ENCODE peak calls at places on chromosomes 5 and 9, in seven cellular contexts. Q, A, I, U, C, L and K are unnamed samples. For H3K9me2 and H3K36me3, the result is how much of the 10 kb centered on the place peaks cover.

GRCh38 chr5:21783079-21783478 is 1070.1 kb downstream of the CDH12 start:
- DNase-seq in Q (no peak), C (no peak), A (no peak), U (no peak), L (no peak), I (no peak), K (no peak)

GRCh38 chr5:72189135-72189534 is 81.9 kb downstream of the MAP1B start:
- DNase-seq in Q (no peak), C (no peak), L (no peak), I (no peak), U (no peak), A (no peak), K (no peak)

GRCh38 chr5:38731461-38731860 is 114.4 kb upstream of the OSMR start:
- DNase-seq in L (no peak), C (no peak), A (no peak), Q (no peak), U (no peak), I (no peak), K (no peak)

GRCh38 chr9:127422787-127423186 is 1.4 kb upstream of the ZNF79 start:
- DNase-seq in C (no peak), U (no peak), Q (no peak), I (no peak), L (no peak), A (no peak), K (no peak)

GRCh38 chr5:16540421-16540820 is 74.8 kb upstream of the ZNF622 start:
- DNase-seq in L (no peak), C (no peak), I (peak), Q (no peak), U (no peak), A (peak), K (no peak)

GRCh38 chr9:92151691-92152393 is 36.6 kb upstream of the SPTLC1 start:
- DNase-seq in I (peak), C (no peak), A (peak), L (peak), U (no peak), Q (no peak), K (peak)

GRCh38 chr9:20114974-20115373 is 326.1 kb upstream of the SLC24A2 start:
- DNase-seq in L (no peak), Q (no peak), A (no peak), U (no peak), C (no peak), I (no peak), K (no peak)

GRCh38 chr9:128054090-128054489 is 13.0 kb downstream of the NAIF1 start:
- DNase-seq in I (no peak), C (no peak), Q (no peak), U (no peak), A (no peak), L (no peak), K (no peak)

GRCh38 chr9:71783120-71783523 is 14.8 kb upstream of the CEMIP2 start:
- DNase-seq in U (no peak), L (peak), I (no peak), A (peak), C (no peak), Q (no peak), K (peak)

GRCh38 chr9:90457386-90458080 is 185.1 kb downstream of the DIRAS2 start:
- DNase-seq in Q (no peak), A (no peak), C (no peak), I (no peak), L (no peak), U (no peak), K (no peak)

DNA sequence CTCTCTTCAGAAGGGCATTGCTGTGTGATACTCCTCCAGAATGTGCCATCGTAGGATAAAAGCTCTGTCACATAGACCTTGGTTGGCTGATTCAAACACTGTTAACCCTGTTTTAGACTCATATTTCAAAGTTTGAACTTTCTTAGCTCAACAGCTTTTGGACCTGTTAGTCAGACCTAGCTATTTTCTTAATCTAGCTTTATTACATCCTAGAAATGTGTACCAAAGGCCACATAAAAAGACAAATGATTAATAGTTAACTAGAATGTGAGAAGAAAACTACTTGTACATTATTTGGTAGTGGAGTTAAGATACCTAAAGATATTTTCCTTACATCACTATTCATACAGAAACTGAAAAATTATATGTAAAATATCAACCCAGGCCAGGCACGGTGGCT is 4.3 kb downstream of the RHOBTB3 start:
- DNase-seq in L (no peak), C (no peak), A (peak), U (no peak), Q (no peak), I (peak), K (no peak)
- TF ChIP-seq EZH2 in L (no peak), C (no peak), A (no peak), U (no peak), Q (no peak), I (no peak), K (no peak)

GRCh38 chr9:3936520-3937235 is 363.2 kb downstream of the GLIS3 start:
- DNase-seq in U (no peak), I (no peak), C (no peak), Q (no peak), L (no peak), A (no peak), K (no peak)

GRCh38 chr9:3928590-3928989 is 371.3 kb downstream of the GLIS3 start:
- DNase-seq in C (no peak), I (no peak), L (no peak), A (no peak), U (no peak), Q (no peak), K (no peak)

GRCh38 chr9:3929345-3930150 is 370.3 kb downstream of the GLIS3 start:
- DNase-seq in U (no peak), I (no peak), Q (no peak), A (no peak), L (no peak), C (no peak), K (no peak)

GRCh38 chr9:3931996-3932906 is 367.6 kb downstream of the GLIS3 start:
- DNase-seq in C (no peak), U (no peak), Q (no peak), I (peak), A (peak), L (no peak), K (no peak)

DNA sequence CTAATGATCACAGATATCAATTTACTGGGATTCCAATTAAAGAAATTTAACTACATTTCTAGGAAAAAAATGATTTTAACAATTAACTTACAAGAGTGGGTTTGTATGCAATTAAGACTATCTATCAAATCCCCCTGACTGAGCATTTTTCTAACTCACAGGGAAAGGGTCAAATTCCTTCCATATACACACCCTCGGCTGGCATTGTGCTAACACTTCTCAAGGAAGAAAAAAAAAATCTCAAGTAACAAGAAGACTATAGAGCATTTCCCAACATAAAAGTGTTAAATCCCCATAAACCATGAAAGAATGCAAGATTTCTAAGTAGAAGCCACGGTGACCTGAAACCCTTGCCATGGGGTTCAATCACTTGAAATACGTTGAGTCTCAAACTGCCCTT is 368.8 kb downstream of the GLIS3 start:
- DNase-seq in L (no peak), Q (no peak), U (no peak), C (no peak), I (no peak), A (no peak), K (no peak)
- H3K9me2 ChIP-seq in L (under half), Q (under half), U (under half), C (under half), I (under half), A (under half), K (under half)

DNA sequence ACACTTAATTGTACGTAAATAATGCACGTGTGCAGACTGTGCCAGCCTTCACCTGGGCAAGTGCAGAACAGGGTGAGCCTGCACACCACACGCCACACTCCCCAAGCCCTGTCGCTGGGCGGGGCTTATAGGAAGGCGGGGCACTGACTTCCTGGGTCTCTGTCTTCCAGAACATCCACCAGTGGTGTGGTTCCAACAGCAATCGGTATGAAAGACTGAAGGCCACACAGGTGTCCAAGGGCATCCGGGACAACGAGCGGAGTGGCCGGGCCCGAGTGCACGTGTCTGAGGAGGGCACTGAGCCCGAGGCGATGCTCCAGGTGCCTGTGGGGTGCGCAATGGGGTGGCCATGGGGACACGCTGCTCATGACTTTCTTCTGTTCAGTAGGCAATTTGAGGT is 44.2 kb downstream of the GSN start:
- DNase-seq in U (no peak), Q (no peak), L (no peak), C (no peak), I (no peak), A (no peak), K (no peak)
- H3K36me3 ChIP-seq in U (under half), Q (under half), L (under half), C (under half), I (under half), A (under half), K (under half)

GRCh38 chr9:135565141-135565628 is 3.6 kb downstream of the PAEP start:
- DNase-seq in A (no peak), L (no peak), U (no peak), Q (no peak), I (no peak), C (no peak), K (peak)
- TF ChIP-seq EZH2 in A (no peak), L (no peak), U (no peak), Q (no peak), I (no peak), C (no peak), K (no peak)

GRCh38 chr5:32277782-32278181 is 35.0 kb downstream of the MTMR12 start:
- DNase-seq in U (no peak), C (no peak), A (no peak), L (no peak), Q (no peak), I (peak), K (no peak)
- H3K9me2 ChIP-seq in U (under half), C (under half), A (under half), L (under half), Q (under half), I (under half), K (under half)

GRCh38 chr5:149242339-149242738 is 29.3 kb upstream of the AFAP1L1 start:
- DNase-seq in I (no peak), U (no peak), L (no peak), Q (no peak), A (no peak), C (no peak), K (no peak)
- H3K36me3 ChIP-seq in I (under half), U (under half), L (under half), Q (under half), A (under half), C (under half), K (under half)